ENCODE peak calls at places on chromosomes 1 and 21, in eight cellular contexts. One of them, this sample, is unnamed.

GRCh38 chr1:7681401-7681800 is 89.7 kb upstream of the VAMP3 start:
- DNase-seq in SW 1271: no peak
- DNase-seq in iPS-NIHi11: no peak
- DNase-seq in HuH-7.5: no peak
- DNase-seq in H9: no peak
- DNase-seq in ELR: no peak
- DNase-seq in GF-D8: no peak
- DNase-seq in fibroblast of gingiva: no peak
- DNase-seq in this sample: no peak

GRCh38 chr21:23853796-23854379 is 1753.4 kb downstream of the MRPL39 start:
- DNase-seq in HuH-7.5: peak
- DNase-seq in iPS-NIHi11: peak
- DNase-seq in ELR: peak
- DNase-seq in GF-D8: no peak
- DNase-seq in H9: no peak
- DNase-seq in SW 1271: no peak
- DNase-seq in fibroblast of gingiva: no peak
- DNase-seq in this sample: no peak

GRCh38 chr1:8643542-8644536 is 173.6 kb downstream of the RERE start:
- DNase-seq in iPS-NIHi11: no peak
- DNase-seq in GF-D8: no peak
- DNase-seq in H9: no peak
- DNase-seq in ELR: no peak
- DNase-seq in fibroblast of gingiva: no peak
- DNase-seq in HuH-7.5: no peak
- DNase-seq in SW 1271: no peak
- DNase-seq in this sample: no peak

GRCh38 chr1:158053276-158053675 is 59.8 kb downstream of the KIRREL1 start:
- DNase-seq in HuH-7.5: no peak
- DNase-seq in fibroblast of gingiva: no peak
- DNase-seq in iPS-NIHi11: no peak
- DNase-seq in SW 1271: no peak
- DNase-seq in GF-D8: no peak
- DNase-seq in H9: no peak
- DNase-seq in ELR: peak
- DNase-seq in this sample: no peak

GRCh38 chr1:33719771-33720670 is 143.9 kb upstream of the HMGB4 start:
- DNase-seq in SW 1271: no peak
- DNase-seq in HuH-7.5: no peak
- DNase-seq in H9: peak
- DNase-seq in iPS-NIHi11: no peak
- DNase-seq in fibroblast of gingiva: no peak
- DNase-seq in ELR: no peak
- DNase-seq in GF-D8: no peak
- DNase-seq in this sample: no peak

GRCh38 chr1:114009393-114009792 is 30.1 kb downstream of the OLFML3 start:
- DNase-seq in iPS-NIHi11: no peak
- DNase-seq in HuH-7.5: no peak
- DNase-seq in H9: no peak
- DNase-seq in ELR: peak
- DNase-seq in GF-D8: no peak
- DNase-seq in SW 1271: no peak
- DNase-seq in fibroblast of gingiva: peak
- DNase-seq in this sample: no peak

GRCh38 chr1:2486558-2486957 is 10.5 kb downstream of the PLCH2 start:
- DNase-seq in H9: no peak
- DNase-seq in iPS-NIHi11: no peak
- DNase-seq in SW 1271: no peak
- DNase-seq in GF-D8: no peak
- DNase-seq in fibroblast of gingiva: no peak
- DNase-seq in HuH-7.5: no peak
- DNase-seq in ELR: no peak
- DNase-seq in this sample: no peak

GRCh38 chr1:67590329-67590728 is 94.7 kb upstream of the GADD45A start:
- DNase-seq in H9: no peak
- DNase-seq in fibroblast of gingiva: peak
- DNase-seq in SW 1271: no peak
- DNase-seq in GF-D8: no peak
- DNase-seq in ELR: no peak
- DNase-seq in iPS-NIHi11: peak
- DNase-seq in HuH-7.5: no peak
- DNase-seq in this sample: no peak

GRCh38 chr1:21451212-21451611 is 11.3 kb downstream of the NBPF3 start:
- DNase-seq in H9: no peak
- DNase-seq in HuH-7.5: no peak
- DNase-seq in ELR: peak
- DNase-seq in iPS-NIHi11: no peak
- DNase-seq in fibroblast of gingiva: peak
- DNase-seq in SW 1271: no peak
- DNase-seq in GF-D8: no peak
- DNase-seq in this sample: no peak

GRCh38 chr21:34835526-34835925 is 166.7 kb downstream of the CLIC6 start:
- DNase-seq in SW 1271: no peak
- DNase-seq in iPS-NIHi11: peak
- DNase-seq in H9: peak
- DNase-seq in GF-D8: peak
- DNase-seq in HuH-7.5: no peak
- DNase-seq in ELR: no peak
- DNase-seq in fibroblast of gingiva: peak
- DNase-seq in this sample: no peak

GRCh38 chr1:160048335-160048734 is 16.5 kb upstream of the PIGM start:
- DNase-seq in iPS-NIHi11: no peak
- DNase-seq in H9: no peak
- DNase-seq in HuH-7.5: no peak
- DNase-seq in GF-D8: no peak
- DNase-seq in SW 1271: no peak
- DNase-seq in fibroblast of gingiva: no peak
- DNase-seq in ELR: no peak
- DNase-seq in this sample: no peak

GRCh38 chr1:27755286-27755685 is 17.7 kb upstream of the STX12 start:
- DNase-seq in fibroblast of gingiva: no peak
- DNase-seq in ELR: no peak
- DNase-seq in HuH-7.5: no peak
- DNase-seq in H9: no peak
- DNase-seq in SW 1271: no peak
- DNase-seq in iPS-NIHi11: no peak
- DNase-seq in GF-D8: no peak
- DNase-seq in this sample: no peak

GRCh38 chr1:226973371-226973897 is 33.3 kb downstream of the COQ8A start:
- DNase-seq in H9: no peak
- DNase-seq in GF-D8: no peak
- DNase-seq in SW 1271: no peak
- DNase-seq in iPS-NIHi11: no peak
- DNase-seq in ELR: no peak
- DNase-seq in fibroblast of gingiva: peak
- DNase-seq in HuH-7.5: no peak
- DNase-seq in this sample: no peak

GRCh38 chr1:46394108-46394871 is at the start of gene FAAH:
- DNase-seq in fibroblast of gingiva: peak
- DNase-seq in GF-D8: no peak
- DNase-seq in ELR: no peak
- DNase-seq in iPS-NIHi11: peak
- DNase-seq in HuH-7.5: peak
- DNase-seq in SW 1271: no peak
- DNase-seq in H9: peak
- DNase-seq in this sample: peak